ENCODE peak calls at places on chromosomes 7 and 10, in four cellular contexts. One of them, this sample, is unnamed.

GRCh38 chr10:120552262-120552661 is 95.2 kb downstream of the PLPP4 start:
- DNase-seq in testis: no peak
- DNase-seq in breast epithelium: no peak
- DNase-seq in bronchial epithelial cell: no peak
- DNase-seq in this sample: no peak

GRCh38 chr10:30902621-30903396 is 128.9 kb downstream of the ZNF438 start:
- DNase-seq in testis: no peak
- DNase-seq in breast epithelium: no peak
- DNase-seq in bronchial epithelial cell: no peak
- DNase-seq in this sample: no peak

GRCh38 chr10:88233870-88234269 is 349.2 kb downstream of the RNLS start:
- DNase-seq in testis: no peak
- DNase-seq in breast epithelium: no peak
- DNase-seq in bronchial epithelial cell: no peak
- DNase-seq in this sample: no peak

GRCh38 chr10:129438024-129438423 is 29.0 kb upstream of the MGMT start:
- DNase-seq in testis: no peak
- DNase-seq in breast epithelium: no peak
- DNase-seq in bronchial epithelial cell: no peak
- DNase-seq in this sample: no peak

GRCh38 chr10:60323171-60323570 is 66.5 kb downstream of the ANK3 start:
- DNase-seq in testis: no peak
- DNase-seq in breast epithelium: no peak
- DNase-seq in bronchial epithelial cell: no peak
- DNase-seq in this sample: no peak

GRCh38 chr10:47104786-47105385 is 193.7 kb downstream of the PTPN20 start:
- DNase-seq in testis: no peak
- DNase-seq in breast epithelium: no peak
- DNase-seq in bronchial epithelial cell: no peak
- DNase-seq in this sample: no peak

GRCh38 chr10:42926831-42927230 is 144.2 kb downstream of the BMS1 start:
- DNase-seq in testis: no peak
- DNase-seq in breast epithelium: no peak
- DNase-seq in bronchial epithelial cell: no peak
- DNase-seq in this sample: no peak

GRCh38 chr7:155374276-155375252 is 76.9 kb downstream of the INSIG1 start:
- DNase-seq in testis: no peak
- DNase-seq in breast epithelium: no peak
- DNase-seq in bronchial epithelial cell: no peak
- DNase-seq in this sample: peak; percentile 79

GRCh38 chr10:124332426-124332825 is 86.3 kb downstream of the OAT start:
- DNase-seq in testis: no peak
- DNase-seq in breast epithelium: no peak
- DNase-seq in bronchial epithelial cell: peak; percentile 12
- DNase-seq in this sample: no peak

GRCh38 chr10:110762109-110762848 is 109.4 kb upstream of the PDCD4 start:
- DNase-seq in testis: no peak
- DNase-seq in breast epithelium: no peak
- DNase-seq in bronchial epithelial cell: no peak
- DNase-seq in this sample: no peak

GRCh38 chr7:94420321-94420720 is 25.6 kb downstream of the COL1A2 start:
- DNase-seq in testis: no peak
- DNase-seq in breast epithelium: no peak
- DNase-seq in bronchial epithelial cell: no peak
- DNase-seq in this sample: no peak

GRCh38 chr10:105041956-105042355 is 400.9 kb downstream of the SORCS3 start:
- DNase-seq in testis: no peak
- DNase-seq in breast epithelium: no peak
- DNase-seq in bronchial epithelial cell: peak; percentile 96
- DNase-seq in this sample: no peak

GRCh38 chr7:113878394-113878992 is 40.3 kb downstream of the PPP1R3A start:
- DNase-seq in testis: no peak
- DNase-seq in breast epithelium: no peak
- DNase-seq in bronchial epithelial cell: no peak
- DNase-seq in this sample: no peak

GRCh38 chr7:3318874-3319273 is 17.8 kb downstream of the SDK1 start:
- DNase-seq in testis: no peak
- DNase-seq in breast epithelium: no peak
- DNase-seq in bronchial epithelial cell: no peak
- DNase-seq in this sample: no peak

GRCh38 chr7:42162560-42163325 is 74.3 kb downstream of the GLI3 start:
- DNase-seq in testis: no peak
- DNase-seq in breast epithelium: no peak
- DNase-seq in bronchial epithelial cell: no peak
- DNase-seq in this sample: no peak

GRCh38 chr7:140746751-140747150 is 50.2 kb downstream of the NDUFB2 start:
- DNase-seq in testis: no peak
- DNase-seq in breast epithelium: no peak
- DNase-seq in bronchial epithelial cell: no peak
- DNase-seq in this sample: no peak

GRCh38 chr7:98202367-98203195 is 8.7 kb upstream of the BHLHA15 start:
- DNase-seq in testis: no peak
- DNase-seq in breast epithelium: no peak
- DNase-seq in bronchial epithelial cell: peak; percentile 10
- DNase-seq in this sample: no peak

GRCh38 chr7:69403169-69403568 is 195.1 kb upstream of the AUTS2 start:
- DNase-seq in testis: no peak
- DNase-seq in breast epithelium: no peak
- DNase-seq in bronchial epithelial cell: no peak
- DNase-seq in this sample: no peak

GRCh38 chr7:84248267-84248666 is 53.7 kb upstream of the SEMA3A start:
- DNase-seq in testis: no peak
- DNase-seq in breast epithelium: no peak
- DNase-seq in bronchial epithelial cell: peak; percentile 20
- DNase-seq in this sample: no peak

GRCh38 chr10:114110174-114110972 is 63.6 kb downstream of the CCDC186 start:
- DNase-seq in testis: no peak
- DNase-seq in breast epithelium: no peak
- DNase-seq in bronchial epithelial cell: peak; percentile 43
- DNase-seq in this sample: no peak

GRCh38 chr10:75883081-75883480 is 451.7 kb downstream of the LRMDA start:
- DNase-seq in testis: no peak
- DNase-seq in breast epithelium: no peak
- DNase-seq in bronchial epithelial cell: no peak
- DNase-seq in this sample: no peak

GRCh38 chr10:119818889-119819270 is 53.8 kb downstream of the MCMBP start:
- DNase-seq in testis: peak; percentile 22
- DNase-seq in breast epithelium: no peak
- DNase-seq in bronchial epithelial cell: no peak
- DNase-seq in this sample: no peak

GRCh38 chr10:32149257-32149955 is 93.2 kb upstream of the KIF5B start:
- DNase-seq in testis: no peak
- DNase-seq in breast epithelium: no peak
- DNase-seq in bronchial epithelial cell: peak; percentile 95
- DNase-seq in this sample: no peak

GRCh38 chr7:121138262-121138933 is 149.9 kb downstream of the CPED1 start:
- DNase-seq in testis: no peak
- DNase-seq in breast epithelium: no peak
- DNase-seq in bronchial epithelial cell: peak; percentile 68
- DNase-seq in this sample: no peak

GRCh38 chr7:64045301-64046040 is at the start of gene ZNF727:
- DNase-seq in testis: peak; percentile 94
- DNase-seq in breast epithelium: no peak
- DNase-seq in bronchial epithelial cell: peak; percentile 0
- DNase-seq in this sample: no peak

GRCh38 chr7:95099101-95099500 is 191.7 kb downstream of the PPP1R9A start:
- DNase-seq in testis: no peak
- DNase-seq in breast epithelium: no peak
- DNase-seq in bronchial epithelial cell: no peak
- DNase-seq in this sample: no peak

GRCh38 chr7:141014091-141014490 is 661 bp downstream of the MRPS33 start:
- DNase-seq in testis: no peak
- DNase-seq in breast epithelium: no peak
- DNase-seq in bronchial epithelial cell: no peak
- DNase-seq in this sample: no peak

GRCh38 chr10:23422003-23422411 is 16.9 kb upstream of the OTUD1 start:
- DNase-seq in testis: no peak
- DNase-seq in breast epithelium: no peak
- DNase-seq in bronchial epithelial cell: no peak
- DNase-seq in this sample: no peak

GRCh38 chr7:99000904-99001442 is 122.6 kb downstream of the TRRAP start:
- DNase-seq in testis: peak; percentile 5
- DNase-seq in breast epithelium: no peak
- DNase-seq in bronchial epithelial cell: no peak
- DNase-seq in this sample: no peak

GRCh38 chr7:101739757-101740398 is 77.5 kb upstream of the CUX1 start:
- DNase-seq in testis: no peak
- DNase-seq in breast epithelium: no peak
- DNase-seq in bronchial epithelial cell: peak; percentile 52
- DNase-seq in this sample: no peak

GRCh38 chr10:74011762-74012161 is 13.8 kb downstream of the VCL start:
- DNase-seq in testis: no peak
- DNase-seq in breast epithelium: no peak
- DNase-seq in bronchial epithelial cell: peak; percentile 65
- DNase-seq in this sample: no peak

GRCh38 chr10:68127995-68128394 is 18.7 kb downstream of the MYPN start:
- DNase-seq in testis: no peak
- DNase-seq in breast epithelium: no peak
- DNase-seq in bronchial epithelial cell: no peak
- DNase-seq in this sample: no peak

GRCh38 chr10:20949967-20950366 is 52.9 kb upstream of the NEBL start:
- DNase-seq in testis: no peak
- DNase-seq in breast epithelium: no peak
- DNase-seq in bronchial epithelial cell: no peak
- DNase-seq in this sample: no peak

GRCh38 chr7:157708896-157709295 is 372.1 kb downstream of the DNAJB6 start:
- DNase-seq in testis: no peak
- DNase-seq in breast epithelium: peak; percentile 33
- DNase-seq in bronchial epithelial cell: no peak
- DNase-seq in this sample: peak; percentile 63

DNA sequence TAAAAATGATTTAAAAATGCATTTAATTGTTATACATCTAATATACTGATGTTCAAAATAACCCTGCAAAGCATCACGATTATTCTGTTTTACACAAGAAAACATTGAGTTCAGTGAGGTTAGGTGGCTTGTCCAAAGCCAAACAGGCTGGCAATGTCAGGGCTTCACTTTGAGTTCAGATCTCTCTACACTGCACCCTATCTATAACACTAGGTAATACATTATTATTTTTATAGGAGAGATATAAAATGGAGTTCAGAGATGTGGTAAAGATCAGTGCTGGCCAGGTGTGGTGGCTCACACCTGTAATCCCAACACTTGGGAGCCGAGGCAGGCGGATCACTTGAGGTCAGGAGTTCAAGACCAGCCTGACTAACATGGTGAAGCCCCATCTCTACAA is 165.9 kb upstream of the MYO3A start:
- DNase-seq in testis: no peak
- DNase-seq in breast epithelium: no peak
- DNase-seq in bronchial epithelial cell: no peak
- DNase-seq in this sample: no peak
- TF ChIP-seq CTCF in testis: no peak
- TF ChIP-seq CTCF in breast epithelium: no peak
- TF ChIP-seq CTCF in bronchial epithelial cell: no peak
- TF ChIP-seq CTCF in this sample: peak; percentile 25

DNA sequence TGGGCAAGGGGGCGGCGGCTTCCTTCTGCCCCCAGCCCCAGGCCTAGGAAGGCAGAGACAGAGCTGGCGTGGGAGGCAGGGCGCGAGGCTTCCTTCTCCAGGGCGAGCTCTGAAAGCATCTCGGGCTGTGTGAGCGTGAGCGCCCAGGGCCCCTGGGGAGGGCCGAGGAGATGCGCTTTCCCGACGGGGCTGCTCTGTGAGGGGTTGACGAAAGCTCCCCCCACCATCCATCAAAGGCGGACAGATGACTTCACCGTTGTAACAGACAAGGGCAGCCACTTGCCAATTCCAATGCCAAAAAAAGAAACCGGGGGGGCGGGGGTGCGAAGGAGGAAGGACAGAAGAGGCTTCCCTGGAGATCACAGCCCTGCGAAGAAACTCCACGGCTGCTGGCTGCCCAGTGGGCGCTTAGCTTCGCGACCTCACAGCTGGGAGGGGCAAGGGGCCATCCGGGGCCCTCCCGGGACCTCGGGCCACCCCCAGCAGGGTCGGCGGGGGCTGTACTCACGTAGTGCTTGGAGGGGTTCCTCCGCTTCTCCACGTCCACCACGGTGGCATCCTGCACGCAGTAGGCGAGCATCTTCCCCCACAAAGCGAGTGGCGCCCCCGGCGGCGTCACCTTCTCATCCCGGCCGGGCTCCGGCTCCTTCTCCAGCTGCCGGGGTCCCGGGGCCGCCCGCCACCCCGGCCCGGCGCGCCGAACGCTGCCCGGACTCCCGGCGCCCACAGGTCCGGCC is 521 bp downstream of the SH3PXD2A start:
- DNase-seq in testis: peak; percentile 39
- DNase-seq in breast epithelium: no peak
- DNase-seq in bronchial epithelial cell: no peak
- DNase-seq in this sample: no peak
- TF ChIP-seq CTCF in testis: no peak
- TF ChIP-seq CTCF in breast epithelium: no peak
- TF ChIP-seq CTCF in bronchial epithelial cell: peak; percentile 30
- TF ChIP-seq CTCF in this sample: peak; percentile 52

GRCh38 chr10:44056206-44056605 is 328.7 kb downstream of the CXCL12 start:
- DNase-seq in testis: peak; percentile 26
- DNase-seq in breast epithelium: no peak
- DNase-seq in bronchial epithelial cell: no peak
- DNase-seq in this sample: no peak
- TF ChIP-seq CTCF in testis: no peak
- TF ChIP-seq CTCF in breast epithelium: no peak
- TF ChIP-seq CTCF in bronchial epithelial cell: no peak
- TF ChIP-seq CTCF in this sample: no peak

GRCh38 chr7:30740417-30741181 is 11.3 kb upstream of the INMT start:
- DNase-seq in testis: peak; percentile 85
- DNase-seq in breast epithelium: peak; percentile 73
- DNase-seq in bronchial epithelial cell: peak; percentile 59
- DNase-seq in this sample: no peak

GRCh38 chr7:30741289-30741688 is 10.6 kb upstream of the INMT start:
- DNase-seq in testis: no peak
- DNase-seq in breast epithelium: no peak
- DNase-seq in bronchial epithelial cell: no peak
- DNase-seq in this sample: no peak

GRCh38 chr7:30745251-30745650 is 6.7 kb upstream of the INMT start:
- DNase-seq in testis: no peak
- DNase-seq in breast epithelium: no peak
- DNase-seq in bronchial epithelial cell: no peak
- DNase-seq in this sample: no peak

GRCh38 chr7:30744075-30744417 is 7.9 kb upstream of the INMT start:
- DNase-seq in testis: no peak
- DNase-seq in breast epithelium: no peak
- DNase-seq in bronchial epithelial cell: no peak
- DNase-seq in this sample: no peak

GRCh38 chr7:30743371-30744074 is 8.4 kb upstream of the INMT start:
- DNase-seq in testis: peak; percentile 75
- DNase-seq in breast epithelium: no peak
- DNase-seq in bronchial epithelial cell: peak; percentile 9
- DNase-seq in this sample: no peak
- TF ChIP-seq CTCF in testis: no peak
- TF ChIP-seq CTCF in breast epithelium: no peak
- TF ChIP-seq CTCF in bronchial epithelial cell: peak; percentile 27
- TF ChIP-seq CTCF in this sample: peak; percentile 74

GRCh38 chr7:92200791-92201190 is 21.8 kb upstream of the LRRD1 start:
- DNase-seq in testis: no peak
- DNase-seq in breast epithelium: no peak
- DNase-seq in bronchial epithelial cell: no peak
- DNase-seq in this sample: no peak
- TF ChIP-seq CTCF in testis: no peak
- TF ChIP-seq CTCF in breast epithelium: no peak
- TF ChIP-seq CTCF in bronchial epithelial cell: no peak
- TF ChIP-seq CTCF in this sample: no peak

GRCh38 chr10:96643920-96644319 is 57.1 kb upstream of the TM9SF3 start:
- DNase-seq in testis: no peak
- DNase-seq in breast epithelium: no peak
- DNase-seq in bronchial epithelial cell: no peak
- DNase-seq in this sample: no peak
- TF ChIP-seq CTCF in testis: no peak
- TF ChIP-seq CTCF in breast epithelium: no peak
- TF ChIP-seq CTCF in bronchial epithelial cell: no peak
- TF ChIP-seq CTCF in this sample: no peak

This sample was measured in chondrocyte.